ENCODE peak calls at places on chromosomes 4 and X, in six cellular contexts. One of them, this sample, is unnamed. For H3K4me1 and H3K36me3, the result is how much of the 10 kb centered on the place peaks cover.

GRCh38 chrX:125762954-125763353 is 403.1 kb downstream of the DCAF12L2 start:
- DNase-seq in upper lobe of right lung: no peak
- DNase-seq in breast epithelium: no peak
- DNase-seq in lung: no peak
- DNase-seq in heart left ventricle: no peak
- DNase-seq in cardiac muscle cell: no peak
- DNase-seq in this sample: no peak

GRCh38 chr4:17323619-17324400 is 188.1 kb downstream of the QDPR start:
- DNase-seq in upper lobe of right lung: no peak
- DNase-seq in breast epithelium: no peak
- DNase-seq in lung: no peak
- DNase-seq in heart left ventricle: no peak
- DNase-seq in cardiac muscle cell: no peak
- DNase-seq in this sample: no peak

GRCh38 chr4:89067407-89067806 is 10.4 kb upstream of the FAM13A start:
- DNase-seq in upper lobe of right lung: no peak
- DNase-seq in breast epithelium: no peak
- DNase-seq in lung: no peak
- DNase-seq in heart left ventricle: no peak
- DNase-seq in cardiac muscle cell: no peak
- DNase-seq in this sample: no peak

GRCh38 chrX:8879750-8880149 is 78.6 kb upstream of the FAM9A start:
- DNase-seq in upper lobe of right lung: no peak
- DNase-seq in breast epithelium: no peak
- DNase-seq in lung: no peak
- DNase-seq in heart left ventricle: no peak
- DNase-seq in cardiac muscle cell: peak
- DNase-seq in this sample: no peak

GRCh38 chr4:133147365-133147821 is 1.7 kb upstream of the PCDH10 start:
- DNase-seq in upper lobe of right lung: no peak
- DNase-seq in breast epithelium: no peak
- DNase-seq in lung: no peak
- DNase-seq in heart left ventricle: no peak
- DNase-seq in cardiac muscle cell: peak
- DNase-seq in this sample: no peak

GRCh38 chrX:148956352-148956751 is 455.9 kb downstream of the AFF2 start:
- DNase-seq in upper lobe of right lung: no peak
- DNase-seq in breast epithelium: no peak
- DNase-seq in lung: no peak
- DNase-seq in heart left ventricle: no peak
- DNase-seq in cardiac muscle cell: no peak
- DNase-seq in this sample: no peak

GRCh38 chr4:23463071-23463470 is 426.8 kb downstream of the PPARGC1A start:
- DNase-seq in upper lobe of right lung: no peak
- DNase-seq in breast epithelium: no peak
- DNase-seq in lung: no peak
- DNase-seq in heart left ventricle: no peak
- DNase-seq in cardiac muscle cell: no peak
- DNase-seq in this sample: no peak

GRCh38 chr4:121339307-121339706 is 41.5 kb downstream of the QRFPR start:
- DNase-seq in upper lobe of right lung: no peak
- DNase-seq in breast epithelium: no peak
- DNase-seq in lung: no peak
- DNase-seq in heart left ventricle: no peak
- DNase-seq in cardiac muscle cell: no peak
- DNase-seq in this sample: no peak

GRCh38 chrX:72305286-72306084 is at the start of gene CITED1:
- DNase-seq in upper lobe of right lung: no peak
- DNase-seq in breast epithelium: no peak
- DNase-seq in lung: no peak
- DNase-seq in heart left ventricle: no peak
- DNase-seq in cardiac muscle cell: no peak
- DNase-seq in this sample: no peak

GRCh38 chrX:13013353-13014110 is 30.9 kb downstream of the FAM9C start:
- DNase-seq in upper lobe of right lung: no peak
- DNase-seq in breast epithelium: no peak
- DNase-seq in lung: no peak
- DNase-seq in heart left ventricle: peak
- DNase-seq in cardiac muscle cell: peak
- DNase-seq in this sample: no peak

GRCh38 chr4:182855312-182855711 is 61.9 kb downstream of the DCTD start:
- DNase-seq in upper lobe of right lung: no peak
- DNase-seq in breast epithelium: no peak
- DNase-seq in lung: no peak
- DNase-seq in heart left ventricle: no peak
- DNase-seq in cardiac muscle cell: no peak
- DNase-seq in this sample: no peak

GRCh38 chr4:183182873-183183725 is 84.0 kb downstream of the WWC2 start:
- DNase-seq in upper lobe of right lung: no peak
- DNase-seq in breast epithelium: no peak
- DNase-seq in lung: peak
- DNase-seq in heart left ventricle: peak
- DNase-seq in cardiac muscle cell: peak
- DNase-seq in this sample: no peak

GRCh38 chr4:180630012-180630411 is 1613.2 kb upstream of the TENM3 start:
- DNase-seq in upper lobe of right lung: no peak
- DNase-seq in breast epithelium: no peak
- DNase-seq in lung: no peak
- DNase-seq in heart left ventricle: no peak
- DNase-seq in cardiac muscle cell: no peak
- DNase-seq in this sample: no peak

GRCh38 chr4:142367326-142368188 is 478.5 kb downstream of the INPP4B start:
- DNase-seq in upper lobe of right lung: no peak
- DNase-seq in breast epithelium: no peak
- DNase-seq in lung: no peak
- DNase-seq in heart left ventricle: no peak
- DNase-seq in cardiac muscle cell: no peak
- DNase-seq in this sample: no peak

GRCh38 chrX:136162827-136163427 is 15.6 kb downstream of the FHL1 start:
- DNase-seq in upper lobe of right lung: no peak
- DNase-seq in breast epithelium: no peak
- DNase-seq in lung: no peak
- DNase-seq in heart left ventricle: peak
- DNase-seq in cardiac muscle cell: peak
- DNase-seq in this sample: no peak

GRCh38 chr4:140149851-140150635 is 3.9 kb downstream of the MAML3 start:
- DNase-seq in upper lobe of right lung: peak
- DNase-seq in breast epithelium: peak
- DNase-seq in lung: peak
- DNase-seq in heart left ventricle: peak
- DNase-seq in cardiac muscle cell: peak
- DNase-seq in this sample: peak

GRCh38 chr4:76830612-76831474 is 67.1 kb downstream of the SOWAHB start:
- DNase-seq in upper lobe of right lung: no peak
- DNase-seq in breast epithelium: no peak
- DNase-seq in lung: no peak
- DNase-seq in heart left ventricle: peak
- DNase-seq in cardiac muscle cell: peak
- DNase-seq in this sample: no peak

GRCh38 chrX:53317365-53318069 is 36.1 kb upstream of the IQSEC2 start:
- DNase-seq in upper lobe of right lung: peak
- DNase-seq in breast epithelium: no peak
- DNase-seq in lung: peak
- DNase-seq in heart left ventricle: peak
- DNase-seq in cardiac muscle cell: peak
- DNase-seq in this sample: peak

GRCh38 chr4:169070895-169071218 is 60.8 kb upstream of the CBR4 start:
- DNase-seq in upper lobe of right lung: no peak
- DNase-seq in breast epithelium: peak
- DNase-seq in lung: peak
- DNase-seq in heart left ventricle: no peak
- DNase-seq in cardiac muscle cell: peak
- DNase-seq in this sample: no peak

GRCh38 chr4:80187677-80188076 is 9.6 kb upstream of the PRDM8 start:
- DNase-seq in upper lobe of right lung: no peak
- DNase-seq in breast epithelium: no peak
- DNase-seq in lung: no peak
- DNase-seq in heart left ventricle: no peak
- DNase-seq in cardiac muscle cell: no peak
- DNase-seq in this sample: no peak

GRCh38 chr4:156779774-156780173 is 191.8 kb downstream of the PDGFC start:
- DNase-seq in upper lobe of right lung: no peak
- DNase-seq in breast epithelium: no peak
- DNase-seq in lung: no peak
- DNase-seq in heart left ventricle: no peak
- DNase-seq in cardiac muscle cell: peak
- DNase-seq in this sample: no peak

GRCh38 chr4:37799941-37800554 is 26.4 kb upstream of the PGM2 start:
- DNase-seq in upper lobe of right lung: no peak
- DNase-seq in breast epithelium: no peak
- DNase-seq in lung: no peak
- DNase-seq in heart left ventricle: no peak
- DNase-seq in cardiac muscle cell: no peak
- DNase-seq in this sample: no peak

GRCh38 chr4:156830356-156830755 is 141.2 kb downstream of the PDGFC start:
- DNase-seq in upper lobe of right lung: no peak
- DNase-seq in breast epithelium: no peak
- DNase-seq in lung: no peak
- DNase-seq in heart left ventricle: no peak
- DNase-seq in cardiac muscle cell: no peak
- DNase-seq in this sample: no peak

GRCh38 chr4:41143721-41144379 is 70.5 kb downstream of the APBB2 start:
- DNase-seq in upper lobe of right lung: no peak
- DNase-seq in breast epithelium: no peak
- DNase-seq in lung: no peak
- DNase-seq in heart left ventricle: no peak
- DNase-seq in cardiac muscle cell: peak
- DNase-seq in this sample: no peak
- H3K4me1 ChIP-seq in upper lobe of right lung: half or more
- H3K4me1 ChIP-seq in breast epithelium: under half
- H3K4me1 ChIP-seq in lung: under half
- H3K4me1 ChIP-seq in heart left ventricle: under half
- H3K4me1 ChIP-seq in cardiac muscle cell: under half
- H3K4me1 ChIP-seq in this sample: half or more

GRCh38 chr4:8608714-8609391 is 16.3 kb downstream of the CPZ start:
- DNase-seq in upper lobe of right lung: no peak
- DNase-seq in breast epithelium: no peak
- DNase-seq in lung: no peak
- DNase-seq in heart left ventricle: no peak
- DNase-seq in cardiac muscle cell: no peak
- DNase-seq in this sample: no peak

GRCh38 chr4:8609406-8609805 is 16.8 kb downstream of the CPZ start:
- DNase-seq in upper lobe of right lung: no peak
- DNase-seq in breast epithelium: no peak
- DNase-seq in lung: no peak
- DNase-seq in heart left ventricle: no peak
- DNase-seq in cardiac muscle cell: no peak
- DNase-seq in this sample: no peak

GRCh38 chr4:8607603-8608481 is 15.3 kb downstream of the CPZ start:
- DNase-seq in upper lobe of right lung: no peak
- DNase-seq in breast epithelium: no peak
- DNase-seq in lung: no peak
- DNase-seq in heart left ventricle: peak
- DNase-seq in cardiac muscle cell: peak
- DNase-seq in this sample: no peak

GRCh38 chr4:8610858-8611610 is 18.5 kb downstream of the CPZ start:
- DNase-seq in upper lobe of right lung: no peak
- DNase-seq in breast epithelium: no peak
- DNase-seq in lung: no peak
- DNase-seq in heart left ventricle: peak
- DNase-seq in cardiac muscle cell: no peak
- DNase-seq in this sample: no peak

GRCh38 chr4:8609824-8610350 is 17.3 kb downstream of the CPZ start:
- DNase-seq in upper lobe of right lung: no peak
- DNase-seq in breast epithelium: no peak
- DNase-seq in lung: no peak
- DNase-seq in heart left ventricle: no peak
- DNase-seq in cardiac muscle cell: no peak
- DNase-seq in this sample: no peak
- H3K36me3 ChIP-seq in upper lobe of right lung: under half
- H3K36me3 ChIP-seq in breast epithelium: under half
- H3K36me3 ChIP-seq in lung: under half
- H3K36me3 ChIP-seq in heart left ventricle: under half
- H3K36me3 ChIP-seq in cardiac muscle cell: under half
- H3K36me3 ChIP-seq in this sample: under half

GRCh38 chrX:17046478-17047097 is 100.1 kb downstream of the REPS2 start:
- DNase-seq in upper lobe of right lung: no peak
- DNase-seq in breast epithelium: no peak
- DNase-seq in lung: peak
- DNase-seq in heart left ventricle: peak
- DNase-seq in cardiac muscle cell: peak
- DNase-seq in this sample: peak
- TF ChIP-seq CTCF in upper lobe of right lung: peak
- TF ChIP-seq CTCF in breast epithelium: peak
- TF ChIP-seq CTCF in lung: peak
- TF ChIP-seq CTCF in heart left ventricle: peak
- TF ChIP-seq CTCF in cardiac muscle cell: peak
- TF ChIP-seq CTCF in this sample: peak

GRCh38 chr4:108049406-108049805 is 59.7 kb downstream of the HADH start:
- DNase-seq in upper lobe of right lung: no peak
- DNase-seq in breast epithelium: no peak
- DNase-seq in lung: no peak
- DNase-seq in heart left ventricle: no peak
- DNase-seq in cardiac muscle cell: no peak
- DNase-seq in this sample: no peak
- H3K4me1 ChIP-seq in upper lobe of right lung: under half
- H3K4me1 ChIP-seq in breast epithelium: under half
- H3K4me1 ChIP-seq in lung: under half
- H3K4me1 ChIP-seq in heart left ventricle: under half
- H3K4me1 ChIP-seq in cardiac muscle cell: under half
- H3K4me1 ChIP-seq in this sample: under half

This sample was measured in thoracic aorta.